ENCODE peak calls at places on chromosome 19, in six cellular contexts. N is K562, S is tibial nerve, M is sigmoid colon, O is suprapubic skin, I is transverse colon. C is an unnamed sample.

GRCh38 chr19:28864577-28865042 is 348.3 kb downstream of the UQCRFS1 start:
- DNase-seq in N (no peak), S (no peak), O (no peak), I (peak; percentile 35), M (no peak), C (peak; percentile 82)

GRCh38 chr19:18220632-18221275 is 5.5 kb downstream of the PDE4C start:
- DNase-seq in M (no peak), O (no peak), N (peak; percentile 84), I (no peak), S (no peak), C (no peak)

GRCh38 chr19:16288544-16288943 is 36.1 kb upstream of the KLF2 start:
- DNase-seq in I (no peak), M (no peak), S (no peak), O (no peak), N (no peak), C (no peak)

GRCh38 chr19:50449236-50449899 is 16.7 kb downstream of the MYBPC2 start:
- DNase-seq in M (no peak), N (no peak), O (no peak), I (no peak), S (no peak), C (no peak)

GRCh38 chr19:40217027-40217810 is 965 bp downstream of the TTC9B start:
- DNase-seq in O (no peak), S (no peak), N (peak; percentile 63), M (no peak), I (peak; percentile 71), C (peak; percentile 65)

GRCh38 chr19:7662657-7663056 is 6.2 kb upstream of the RETN start:
- DNase-seq in O (no peak), N (no peak), S (no peak), M (no peak), I (no peak), C (no peak)

GRCh38 chr19:41599175-41599966 is 23.4 kb downstream of the CEACAM21 start:
- DNase-seq in M (no peak), S (no peak), O (no peak), I (no peak), N (no peak), C (peak; percentile 15)

GRCh38 chr19:2618611-2619010 is 83.9 kb downstream of the GNG7 start:
- DNase-seq in N (no peak), S (no peak), M (peak; percentile 80), I (peak; percentile 74), O (no peak), C (peak; percentile 59)

GRCh38 chr19:55442372-55443044 is 592 bp downstream of the SHISA7 start:
- DNase-seq in O (no peak), I (no peak), S (no peak), M (no peak), N (peak; percentile 73), C (no peak)

GRCh38 chr19:19426799-19427198 is 21.3 kb downstream of the GATAD2A start:
- DNase-seq in I (no peak), N (no peak), M (no peak), O (no peak), S (no peak), C (no peak)

GRCh38 chr19:15120135-15121026 is 13.2 kb downstream of the SYDE1 start:
- DNase-seq in S (no peak), M (peak; percentile 40), I (no peak), O (no peak), N (no peak), C (no peak)

GRCh38 chr19:4972509-4973230 is 3.8 kb downstream of the KDM4B start:
- DNase-seq in O (no peak), I (no peak), N (no peak), S (no peak), M (no peak), C (no peak)

GRCh38 chr19:27858981-27859581 is 1353.9 kb downstream of the UQCRFS1 start:
- DNase-seq in O (no peak), I (no peak), M (no peak), S (no peak), N (no peak), C (no peak)

GRCh38 chr19:28737021-28737525 is 475.9 kb downstream of the UQCRFS1 start:
- DNase-seq in I (no peak), S (no peak), O (no peak), M (no peak), N (no peak), C (no peak)

GRCh38 chr19:10701955-10702307 is 692 bp downstream of the QTRT1 start:
- DNase-seq in N (peak; percentile 70), I (peak; percentile 27), S (no peak), M (no peak), O (no peak), C (no peak)

GRCh38 chr19:11382898-11383705 is 1.0 kb downstream of the EPOR start:
- DNase-seq in M (peak; percentile 73), S (no peak), O (no peak), I (peak; percentile 64), N (peak; percentile 88), C (peak; percentile 71)

GRCh38 chr19:38736036-38736412 is 8.2 kb downstream of the CAPN12 start:
- DNase-seq in N (peak; percentile 73), S (no peak), O (no peak), I (peak; percentile 69), M (peak; percentile 76), C (peak; percentile 64)

GRCh38 chr19:11261902-11262839 is at the start of gene DOCK6:
- DNase-seq in N (peak; percentile 88), I (peak; percentile 69), S (no peak), M (peak; percentile 70), O (no peak), C (peak; percentile 58)

GRCh38 chr19:8665468-8666213 is 33.0 kb downstream of the ACTL9 start:
- DNase-seq in I (no peak), N (no peak), M (no peak), O (no peak), S (no peak), C (no peak)

GRCh38 chr19:47529018-47529742 is 14.3 kb upstream of the NAPA start:
- DNase-seq in N (no peak), M (no peak), O (no peak), I (no peak), S (no peak), C (no peak)

GRCh38 chr19:3550947-3551807 is 6.2 kb downstream of the MFSD12 start:
- DNase-seq in O (no peak), I (no peak), S (no peak), M (no peak), N (no peak), C (no peak)

GRCh38 chr19:4232614-4233281 is 3.4 kb downstream of the EBI3 start:
- DNase-seq in S (no peak), I (no peak), O (no peak), N (no peak), M (no peak), C (no peak)

GRCh38 chr19:2271516-2272103 is 10.4 kb downstream of the PEAK3 start:
- DNase-seq in S (no peak), N (no peak), I (peak; percentile 37), O (no peak), M (no peak), C (no peak)

GRCh38 chr19:17841810-17842662 is 5.7 kb downstream of the JAK3 start:
- DNase-seq in I (peak; percentile 80), N (peak; percentile 99), M (peak; percentile 94), O (no peak), S (peak; percentile 65), C (peak; percentile 86)

GRCh38 chr19:42242071-42242511 is 311 bp downstream of the GSK3A start:
- DNase-seq in I (no peak), N (no peak), M (no peak), O (no peak), S (no peak), C (no peak)

GRCh38 chr19:39436350-39436716 is 584 bp upstream of the RPS16 start:
- DNase-seq in S (no peak), N (no peak), I (no peak), M (no peak), O (no peak), C (no peak)

GRCh38 chr19:53903055-53903680 is 5.9 kb upstream of the CACNG7 start:
- DNase-seq in M (no peak), I (no peak), O (no peak), N (peak; percentile 46), S (no peak), C (no peak)

GRCh38 chr19:7787141-7787540 is 24.1 kb downstream of the CLEC4M start:
- DNase-seq in S (no peak), I (no peak), M (peak; percentile 71), O (no peak), N (no peak), C (no peak)

GRCh38 chr19:1929051-1929742 is 11.8 kb upstream of the CSNK1G2 start:
- DNase-seq in O (no peak), S (peak; percentile 68), M (peak; percentile 89), N (peak; percentile 88), I (peak; percentile 88), C (peak; percentile 88)

GRCh38 chr19:12495002-12495802 is 10.6 kb upstream of the ZNF709 start:
- DNase-seq in N (peak; percentile 76), O (peak; percentile 97), M (peak; percentile 97), S (peak; percentile 81), I (peak; percentile 97), C (peak; percentile 97)
- TF ChIP-seq EP300 in N (no peak), O (no peak), M (no peak), S (peak; percentile 93), I (no peak), C (no peak)

DNA sequence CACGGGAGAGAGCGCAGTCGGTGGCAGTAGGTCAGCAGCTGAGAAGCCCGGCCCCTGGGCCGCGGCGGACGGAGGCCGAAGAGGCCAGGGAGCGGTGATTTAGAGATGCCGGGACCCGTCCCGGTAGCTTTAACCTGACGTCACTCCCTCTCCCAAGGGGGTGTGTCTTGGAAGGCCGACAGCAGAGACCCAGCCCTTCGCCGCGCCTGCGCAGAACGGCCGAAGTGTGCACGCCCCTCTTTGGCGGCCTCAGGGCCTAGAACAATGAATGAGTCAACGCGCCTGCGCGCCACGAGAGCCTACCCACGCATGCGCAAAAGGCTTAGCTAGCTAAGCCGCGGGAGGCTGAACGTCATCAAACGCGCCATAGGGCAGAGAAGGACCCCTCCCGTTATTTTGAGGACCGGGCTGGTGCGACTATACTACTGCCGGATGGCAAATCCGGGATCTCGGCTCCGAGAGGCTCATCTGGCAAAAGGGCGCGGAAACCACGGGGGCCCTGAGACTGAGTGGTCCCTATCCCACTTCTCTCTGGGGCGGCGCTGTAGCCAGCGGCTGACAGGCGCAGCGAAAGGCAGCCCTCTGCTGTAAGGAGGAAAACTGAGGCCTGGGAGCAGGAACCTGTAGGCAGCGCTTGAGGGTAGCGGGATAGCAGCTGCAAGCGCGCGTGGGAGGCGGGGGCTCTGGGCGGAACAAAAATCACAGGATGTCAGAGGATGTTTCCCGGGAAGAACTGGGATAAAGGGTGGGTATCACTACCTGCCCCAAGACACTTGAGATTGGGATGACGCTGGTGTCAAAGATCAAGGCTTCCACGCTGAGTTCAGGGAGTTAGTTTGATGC is at the start of the genes IRGQ and ZNF576:
- DNase-seq in N (peak; percentile 99), I (peak; percentile 100), M (peak; percentile 100), S (peak; percentile 100), O (peak; percentile 100), C (peak; percentile 100)
- TF ChIP-seq CTCF in N (peak; percentile 12), I (no peak), M (no peak), S (no peak), O (no peak), C (no peak)

DNA sequence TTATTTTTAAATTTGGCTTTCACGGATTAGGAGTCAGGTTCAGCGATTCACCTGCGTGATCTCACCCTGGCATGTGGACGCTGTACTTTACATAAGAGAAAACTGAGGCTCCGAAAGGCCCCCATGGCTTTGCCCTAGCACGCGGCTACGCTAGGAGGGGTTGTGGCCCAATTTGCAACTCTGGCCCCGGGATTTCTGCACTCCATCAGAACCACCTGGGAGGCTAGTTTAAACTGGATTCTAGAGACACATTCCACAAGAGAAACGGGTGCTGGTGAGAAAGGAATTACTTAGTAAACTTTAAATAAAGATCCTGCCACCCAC is 6.2 kb downstream of the BCL3 start:
- DNase-seq in I (no peak), S (no peak), O (no peak), N (no peak), M (no peak), C (no peak)
- TF ChIP-seq EP300 in I (no peak), S (no peak), O (no peak), N (no peak), M (no peak), C (no peak)

GRCh38 chr19:44666852-44667251 is 4.4 kb upstream of the CEACAM19 start:
- DNase-seq in S (no peak), N (no peak), M (no peak), I (no peak), O (no peak), C (no peak)
- TF ChIP-seq CTCF in S (no peak), N (no peak), M (no peak), I (no peak), O (no peak), C (no peak)

C was measured in stomach.